ENCODE peak calls at places on chromosomes 12 and 14, in eight cellular contexts. S, Z, P, D, Y, J, U and A are unnamed samples. For H3K9me3, the result is how much of the 10 kb centered on the place peaks cover.

GRCh38 chr12:115963030-115963480 is 314.4 kb downstream of the MED13L start:
- DNase-seq in S (no peak), Z (no peak), P (no peak), D (peak), Y (no peak), J (no peak), U (no peak), A (no peak)

GRCh38 chr12:52351196-52352059 is 15.9 kb downstream of the KRT85 start:
- DNase-seq in S (peak), Z (no peak), P (no peak), D (no peak), Y (no peak), J (no peak), U (peak), A (no peak)

GRCh38 chr14:92121670-92122350 is at the start of the genes CPSF2 and NDUFB1:
- DNase-seq in S (peak), Z (peak), P (peak), D (peak), Y (peak), J (no peak), U (peak), A (peak)

GRCh38 chr14:68363841-68364711 is 428.8 kb downstream of the ZFP36L1 start:
- DNase-seq in S (no peak), Z (no peak), P (peak), D (peak), Y (peak), J (no peak), U (no peak), A (peak)

GRCh38 chr14:76876076-76876475 is 49.9 kb downstream of the LRRC74A start:
- DNase-seq in S (peak), Z (peak), P (peak), D (peak), Y (peak), J (peak), U (peak), A (peak)

GRCh38 chr12:91441996-91442395 is 259.4 kb upstream of the DCN start:
- DNase-seq in S (no peak), Z (no peak), P (no peak), D (no peak), Y (no peak), J (no peak), U (no peak), A (no peak)

GRCh38 chr14:67555518-67556090 is 22.5 kb downstream of the PLEKHH1 start:
- DNase-seq in S (no peak), Z (no peak), P (no peak), D (no peak), Y (no peak), J (no peak), U (no peak), A (no peak)

GRCh38 chr12:109186993-109187653 is 70.7 kb downstream of the ACACB start:
- DNase-seq in S (no peak), Z (no peak), P (no peak), D (no peak), Y (no peak), J (no peak), U (no peak), A (no peak)

GRCh38 chr12:71607494-71608330 is 55.9 kb downstream of the ZFC3H1 start:
- DNase-seq in S (no peak), Z (no peak), P (peak), D (no peak), Y (no peak), J (no peak), U (no peak), A (no peak)

GRCh38 chr14:95063391-95063790 is 93.9 kb downstream of the DICER1 start:
- DNase-seq in S (no peak), Z (no peak), P (no peak), D (no peak), Y (no peak), J (no peak), U (no peak), A (no peak)

GRCh38 chr14:63371033-63371432 is 52.3 kb upstream of the GPHB5 start:
- DNase-seq in S (no peak), Z (no peak), P (no peak), D (no peak), Y (no peak), J (no peak), U (no peak), A (no peak)

GRCh38 chr12:6620137-6620884 is 13.1 kb upstream of the CHD4 start:
- DNase-seq in S (no peak), Z (no peak), P (no peak), D (peak), Y (peak), J (no peak), U (peak), A (peak)

GRCh38 chr14:106619618-106620017 is 1093.2 kb downstream of the TMEM121 start:
- DNase-seq in S (no peak), Z (no peak), P (no peak), D (no peak), Y (no peak), J (no peak), U (no peak), A (no peak)

GRCh38 chr14:106622200-106622745 is 1095.9 kb downstream of the TMEM121 start:
- DNase-seq in S (no peak), Z (no peak), P (no peak), D (no peak), Y (no peak), J (no peak), U (peak), A (no peak)

GRCh38 chr14:106620368-106620767 is 1094.0 kb downstream of the TMEM121 start:
- DNase-seq in S (no peak), Z (no peak), P (no peak), D (no peak), Y (no peak), J (no peak), U (no peak), A (no peak)

DNA sequence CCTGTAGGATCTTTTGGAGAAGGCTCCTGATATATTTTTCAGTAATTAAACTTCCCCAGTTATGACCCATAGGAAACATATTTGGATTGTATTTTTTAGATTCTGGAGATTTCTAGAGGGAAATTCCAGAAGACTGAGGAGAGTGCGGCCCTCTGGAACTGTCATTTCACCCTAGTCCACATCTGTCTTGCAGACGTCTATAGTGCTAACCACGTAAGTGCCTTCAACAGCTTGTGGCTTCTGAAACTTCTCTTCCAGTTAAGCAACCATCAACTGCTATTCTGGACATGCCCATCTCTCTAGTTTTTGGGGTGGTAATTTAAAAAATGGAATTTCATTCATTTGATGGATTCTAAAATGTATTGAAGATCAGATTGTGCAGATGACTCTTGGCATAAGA is 1098.8 kb downstream of the TMEM121 start:
- DNase-seq in S (no peak), Z (no peak), P (no peak), D (no peak), Y (no peak), J (no peak), U (no peak), A (no peak)
- H3K9me3 ChIP-seq in S (under half), Z (under half), P (under half), D (under half), Y (half or more), J (under half), U (under half), A (under half)

GRCh38 chr12:76018111-76018510 is 13.5 kb downstream of the PHLDA1 start:
- DNase-seq in S (no peak), Z (no peak), P (peak), D (peak), Y (peak), J (no peak), U (no peak), A (no peak)
- H3K27ac ChIP-seq in S (no peak), Z (peak), P (no peak), D (peak), Y (no peak), J (no peak), U (no peak), A (no peak)

GRCh38 chr14:101379842-101380241 is 181.5 kb upstream of the DIO3 start:
- DNase-seq in S (no peak), Z (no peak), P (no peak), D (no peak), Y (no peak), J (no peak), U (no peak), A (no peak)

GRCh38 chr14:101380512-101380911 is 180.8 kb upstream of the DIO3 start:
- DNase-seq in S (no peak), Z (no peak), P (no peak), D (no peak), Y (no peak), J (no peak), U (no peak), A (no peak)

GRCh38 chr14:101377069-101377468 is 184.2 kb upstream of the DIO3 start:
- DNase-seq in S (no peak), Z (no peak), P (no peak), D (no peak), Y (no peak), J (no peak), U (no peak), A (no peak)

GRCh38 chr14:101383737-101384338 is 177.5 kb upstream of the DIO3 start:
- DNase-seq in S (no peak), Z (no peak), P (no peak), D (no peak), Y (no peak), J (no peak), U (no peak), A (no peak)

DNA sequence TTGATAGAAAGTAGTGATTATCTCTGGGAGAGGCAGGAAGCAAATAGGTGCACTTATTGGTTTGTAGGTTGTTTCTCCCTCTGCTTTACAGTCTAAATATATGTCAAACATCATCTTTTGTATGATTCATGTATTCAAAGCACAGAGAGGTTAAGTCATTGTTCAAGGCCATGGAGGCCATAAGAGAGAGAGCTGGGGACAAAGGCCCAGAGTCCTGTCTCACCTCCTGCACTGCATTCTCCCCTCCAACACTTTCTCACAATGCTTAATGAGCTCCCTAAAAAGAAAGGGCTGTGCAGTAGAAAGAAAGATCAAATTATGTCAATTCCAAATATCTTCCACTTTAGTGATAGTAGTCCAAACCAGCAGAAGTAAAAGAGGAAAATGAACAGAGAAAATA is 180.4 kb upstream of the DIO3 start:
- DNase-seq in S (no peak), Z (no peak), P (no peak), D (no peak), Y (no peak), J (no peak), U (no peak), A (no peak)
- H3K9me3 ChIP-seq in S (under half), Z (under half), P (under half), D (under half), Y (under half), J (under half), U (under half), A (under half)

DNA sequence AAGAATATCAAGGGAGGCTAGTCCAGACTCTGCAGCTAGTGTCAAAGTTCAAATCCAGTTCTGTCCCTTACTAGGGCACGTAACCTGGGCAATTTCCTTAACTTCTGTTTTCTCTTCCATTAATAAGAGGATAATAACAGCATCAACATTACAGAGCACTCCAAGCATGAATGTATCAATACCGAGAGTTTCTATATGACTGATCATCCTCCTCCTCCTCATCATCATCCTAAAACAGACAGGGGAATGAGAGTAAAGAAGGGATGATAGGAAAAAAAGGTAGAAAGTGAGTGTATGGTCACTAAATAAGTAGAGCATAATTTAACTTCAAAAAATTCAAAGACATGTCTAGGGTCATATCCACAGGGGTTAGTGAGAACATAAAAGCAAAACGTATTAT is 171.4 kb downstream of the NDUFA12 start:
- DNase-seq in S (no peak), Z (no peak), P (no peak), D (no peak), Y (no peak), J (no peak), U (no peak), A (no peak)
- H3K27ac ChIP-seq in S (no peak), Z (no peak), P (no peak), D (no peak), Y (no peak), J (no peak), U (no peak), A (no peak)

GRCh38 chr12:24929953-24930352 is 18.9 kb downstream of the BCAT1 start:
- DNase-seq in S (no peak), Z (no peak), P (peak), D (no peak), Y (no peak), J (no peak), U (no peak), A (no peak)
- H3K9me3 ChIP-seq in S (under half), Z (under half), P (under half), D (under half), Y (under half), J (under half), U (under half), A (under half)

DNA sequence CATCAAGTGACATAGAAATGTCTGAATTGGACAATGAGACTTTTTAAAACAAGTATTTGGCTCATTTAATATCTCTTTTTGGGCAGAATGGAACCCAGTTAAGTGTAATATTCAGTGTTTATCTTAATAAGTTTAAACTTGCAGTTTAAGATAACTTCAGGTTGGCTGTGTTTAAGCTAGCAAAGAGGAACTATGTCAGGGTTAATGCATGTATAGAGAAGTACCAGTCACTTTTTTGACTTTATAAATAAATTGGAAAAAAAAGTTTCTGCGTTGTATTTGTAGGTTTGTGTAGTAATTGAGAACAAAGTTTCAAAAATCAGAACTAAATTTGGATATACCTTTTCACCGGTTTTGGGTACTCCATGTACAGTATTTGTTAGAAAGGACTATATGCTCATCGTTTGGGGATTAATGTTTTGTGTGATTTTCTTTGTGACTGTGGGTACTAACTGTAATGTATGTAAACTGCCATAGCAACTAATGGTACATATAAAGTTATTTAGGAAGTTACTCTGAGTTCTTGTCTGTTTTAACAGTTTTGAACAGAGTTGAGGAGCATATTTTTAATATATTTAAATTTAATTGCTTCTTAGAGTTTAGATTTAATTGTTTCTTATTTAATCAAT is 4.5 kb downstream of the HMGA2 start:
- DNase-seq in S (no peak), Z (no peak), P (no peak), D (no peak), Y (no peak), J (no peak), U (no peak), A (no peak)
- H3K27ac ChIP-seq in S (no peak), Z (peak), P (peak), D (peak), Y (no peak), J (no peak), U (no peak), A (no peak)

GRCh38 chr14:43090380-43090779 is 1416.7 kb downstream of the FSCB start:
- DNase-seq in S (no peak), Z (no peak), P (no peak), D (no peak), Y (no peak), J (no peak), U (no peak), A (no peak)
- H3K9me3 ChIP-seq in S (under half), Z (under half), P (under half), D (under half), Y (under half), J (under half), U (under half), A (under half)